ENCODE peak calls at places on chromosomes 3 and 15, in six cellular contexts. H is H1, T is SK-N-SH, Y is HepG2, X is GM12878, M is K562. D is an unnamed sample.

GRCh38 chr3:32481791-32482631 is 20.6 kb downstream of the CMTM6 start:
- DNase-seq in H (no peak), T (no peak), Y (no peak), X (no peak), M (no peak), D (no peak)

GRCh38 chr3:9180764-9181117 is 68.7 kb downstream of the SRGAP3 start:
- DNase-seq in H (no peak), T (no peak), Y (no peak), X (no peak), M (no peak), D (no peak)

GRCh38 chr15:38912067-38912466 is 347.5 kb upstream of the RASGRP1 start:
- DNase-seq in H (no peak), T (no peak), Y (no peak), X (no peak), M (no peak), D (no peak)

GRCh38 chr3:194268659-194269487 is 82.3 kb downstream of the CPN2 start:
- DNase-seq in H (no peak), T (no peak), Y (no peak), X (no peak), M (no peak), D (no peak)

GRCh38 chr3:65915477-65915876 is 123.2 kb downstream of the MAGI1 start:
- DNase-seq in H (no peak), T (no peak), Y (no peak), X (no peak), M (no peak), D (no peak)

GRCh38 chr3:115990669-115991068 is 367.4 kb downstream of the GAP43 start:
- DNase-seq in H (no peak), T (no peak), Y (no peak), X (no peak), M (no peak), D (no peak)

GRCh38 chr3:47612178-47612577 is 33.5 kb upstream of the CSPG5 start:
- DNase-seq in H (no peak), T (no peak), Y (no peak), X (no peak), M (no peak), D (no peak)

GRCh38 chr3:10758304-10759037 is 57.6 kb upstream of the SLC6A11 start:
- DNase-seq in H (no peak), T (peak), Y (peak), X (peak), M (peak), D (peak)

GRCh38 chr3:69560818-69561217 is 174.9 kb upstream of the FRMD4B start:
- DNase-seq in H (no peak), T (no peak), Y (no peak), X (no peak), M (no peak), D (no peak)

GRCh38 chr3:17195856-17196604 is 311.3 kb downstream of the PLCL2 start:
- DNase-seq in H (no peak), T (no peak), Y (no peak), X (peak), M (no peak), D (no peak)

GRCh38 chr3:142507241-142507640 is 59.4 kb upstream of the XRN1 start:
- DNase-seq in H (no peak), T (no peak), Y (no peak), X (no peak), M (no peak), D (no peak)

GRCh38 chr3:196163687-196164493 is 47.3 kb downstream of the ZDHHC19 start:
- DNase-seq in H (no peak), T (peak), Y (peak), X (no peak), M (peak), D (no peak)

GRCh38 chr3:185722920-185723319 is 101.9 kb downstream of the IGF2BP2 start:
- DNase-seq in H (no peak), T (no peak), Y (no peak), X (no peak), M (no peak), D (no peak)

GRCh38 chr15:82045892-82046667 is at the start of gene MEX3B:
- DNase-seq in H (peak), T (peak), Y (peak), X (peak), M (peak), D (peak)

GRCh38 chr15:64282701-64283100 is 73.3 kb downstream of the CSNK1G1 start:
- DNase-seq in H (no peak), T (no peak), Y (no peak), X (no peak), M (no peak), D (no peak)

GRCh38 chr3:195366200-195366910 is 76.5 kb downstream of the ACAP2 start:
- DNase-seq in H (no peak), T (no peak), Y (no peak), X (no peak), M (no peak), D (no peak)

GRCh38 chr15:22866066-22866465 is 27.6 kb downstream of the NIPA2 start:
- DNase-seq in H (no peak), T (no peak), Y (no peak), X (no peak), M (no peak), D (no peak)

GRCh38 chr15:94769089-94769488 is 537.7 kb downstream of the MCTP2 start:
- DNase-seq in H (no peak), T (no peak), Y (no peak), X (no peak), M (no peak), D (no peak)

GRCh38 chr3:187709155-187709554 is 6.8 kb upstream of the RTP2 start:
- DNase-seq in H (no peak), T (no peak), Y (peak), X (no peak), M (peak), D (peak)

GRCh38 chr15:32844118-32844711 is 126.4 kb downstream of the GREM1 start:
- DNase-seq in H (no peak), T (peak), Y (peak), X (no peak), M (peak), D (peak)

GRCh38 chr15:73127302-73127936 is 75.2 kb downstream of the NEO1 start:
- DNase-seq in H (no peak), T (peak), Y (peak), X (peak), M (peak), D (peak)

GRCh38 chr3:127254730-127255129 is 33.1 kb downstream of the PRR20G start:
- DNase-seq in H (no peak), T (peak), Y (peak), X (no peak), M (peak), D (peak)

GRCh38 chr3:184654375-184654774 is 57.5 kb downstream of the MAGEF1 start:
- DNase-seq in H (no peak), T (no peak), Y (no peak), X (no peak), M (no peak), D (no peak)

GRCh38 chr15:45265506-45265905 is 13.5 kb downstream of the SLC28A2 start:
- DNase-seq in H (no peak), T (no peak), Y (no peak), X (no peak), M (no peak), D (no peak)

GRCh38 chr3:167091186-167091585 is 288.9 kb downstream of the ZBBX start:
- DNase-seq in H (no peak), T (no peak), Y (no peak), X (no peak), M (no peak), D (no peak)

GRCh38 chr15:80207887-80208286 is 44.1 kb downstream of the CTXND1 start:
- DNase-seq in H (no peak), T (no peak), Y (peak), X (no peak), M (no peak), D (no peak)

GRCh38 chr3:139630532-139630931 is 47.2 kb downstream of the NMNAT3 start:
- DNase-seq in H (no peak), T (no peak), Y (no peak), X (no peak), M (no peak), D (no peak)

GRCh38 chr3:134126153-134126552 is 96.4 kb upstream of the SLCO2A1 start:
- DNase-seq in H (no peak), T (no peak), Y (no peak), X (no peak), M (no peak), D (no peak)

GRCh38 chr3:196835081-196835480 is 32.6 kb upstream of the SENP5 start:
- DNase-seq in H (no peak), T (no peak), Y (peak), X (no peak), M (no peak), D (no peak)

GRCh38 chr15:31021067-31021665 is 29.7 kb upstream of the MTMR10 start:
- DNase-seq in H (no peak), T (no peak), Y (no peak), X (no peak), M (no peak), D (no peak)

GRCh38 chr3:62551556-62551955 is 178.2 kb upstream of the FEZF2 start:
- DNase-seq in H (no peak), T (no peak), Y (no peak), X (no peak), M (no peak), D (no peak)

GRCh38 chr3:95899911-95900310 is 914.5 kb upstream of the EPHA6 start:
- DNase-seq in H (no peak), T (no peak), Y (no peak), X (no peak), M (no peak), D (no peak)

GRCh38 chr15:70378126-70379031 is 280.7 kb upstream of the TLE3 start:
- DNase-seq in H (no peak), T (no peak), Y (no peak), X (no peak), M (no peak), D (no peak)

GRCh38 chr3:194255252-194256039 is 95.7 kb downstream of the CPN2 start:
- DNase-seq in H (no peak), T (peak), Y (peak), X (peak), M (peak), D (no peak)

GRCh38 chr15:66893294-66893693 is 172.1 kb upstream of the SMAD3 start:
- DNase-seq in H (no peak), T (no peak), Y (no peak), X (no peak), M (no peak), D (no peak)

GRCh38 chr3:42697326-42698051 is 5.1 kb downstream of the HHATL start:
- DNase-seq in H (no peak), T (no peak), Y (no peak), X (no peak), M (no peak), D (no peak)

GRCh38 chr3:12483364-12483763 is 916 bp upstream of the TSEN2 start:
- DNase-seq in H (no peak), T (no peak), Y (no peak), X (no peak), M (no peak), D (no peak)

GRCh38 chr3:58591496-58592133 is 14.4 kb upstream of the FAM107A start:
- DNase-seq in H (no peak), T (no peak), Y (no peak), X (no peak), M (no peak), D (no peak)

GRCh38 chr3:8891328-8891727 is 71.9 kb downstream of the RAD18 start:
- DNase-seq in H (no peak), T (no peak), Y (no peak), X (no peak), M (no peak), D (no peak)

GRCh38 chr3:123027292-123028232 is at the start of gene SEMA5B:
- DNase-seq in H (no peak), T (peak), Y (no peak), X (no peak), M (peak), D (no peak)
- TF ChIP-seq YY1 in H (no peak), T (no peak), Y (no peak), X (no peak), M (no peak), D (no peak)

DNA sequence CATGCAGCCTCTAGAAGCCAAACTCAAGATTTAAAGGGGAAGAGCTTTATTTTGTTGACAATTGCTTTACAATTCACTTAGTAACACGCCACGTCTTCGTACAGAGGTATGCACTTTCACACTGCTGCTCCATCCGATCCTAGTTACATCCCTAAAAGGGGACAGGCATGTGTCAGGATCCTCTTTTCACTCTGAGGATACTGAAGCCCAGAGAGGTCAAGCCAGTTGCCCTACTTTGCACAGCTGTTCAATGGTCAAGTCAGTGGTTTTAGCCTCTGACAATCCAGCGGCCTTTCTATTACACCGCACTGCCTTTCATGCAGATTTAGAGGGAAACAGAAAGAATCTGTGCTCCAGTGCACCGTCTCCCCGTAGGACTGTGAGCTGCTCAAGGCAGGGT is 44.9 kb upstream of the CHRNB4 start:
- DNase-seq in H (no peak), T (no peak), Y (no peak), X (no peak), M (no peak), D (no peak)
- H3K27ac ChIP-seq in H (no peak), T (peak), Y (no peak), X (no peak), M (no peak), D (no peak)

GRCh38 chr15:51267714-51268105 is 70.7 kb downstream of the CYP19A1 start:
- DNase-seq in H (no peak), T (peak), Y (no peak), X (no peak), M (no peak), D (no peak)
- TF ChIP-seq YY1 in H (no peak), T (no peak), Y (no peak), X (no peak), M (no peak), D (no peak)

DNA sequence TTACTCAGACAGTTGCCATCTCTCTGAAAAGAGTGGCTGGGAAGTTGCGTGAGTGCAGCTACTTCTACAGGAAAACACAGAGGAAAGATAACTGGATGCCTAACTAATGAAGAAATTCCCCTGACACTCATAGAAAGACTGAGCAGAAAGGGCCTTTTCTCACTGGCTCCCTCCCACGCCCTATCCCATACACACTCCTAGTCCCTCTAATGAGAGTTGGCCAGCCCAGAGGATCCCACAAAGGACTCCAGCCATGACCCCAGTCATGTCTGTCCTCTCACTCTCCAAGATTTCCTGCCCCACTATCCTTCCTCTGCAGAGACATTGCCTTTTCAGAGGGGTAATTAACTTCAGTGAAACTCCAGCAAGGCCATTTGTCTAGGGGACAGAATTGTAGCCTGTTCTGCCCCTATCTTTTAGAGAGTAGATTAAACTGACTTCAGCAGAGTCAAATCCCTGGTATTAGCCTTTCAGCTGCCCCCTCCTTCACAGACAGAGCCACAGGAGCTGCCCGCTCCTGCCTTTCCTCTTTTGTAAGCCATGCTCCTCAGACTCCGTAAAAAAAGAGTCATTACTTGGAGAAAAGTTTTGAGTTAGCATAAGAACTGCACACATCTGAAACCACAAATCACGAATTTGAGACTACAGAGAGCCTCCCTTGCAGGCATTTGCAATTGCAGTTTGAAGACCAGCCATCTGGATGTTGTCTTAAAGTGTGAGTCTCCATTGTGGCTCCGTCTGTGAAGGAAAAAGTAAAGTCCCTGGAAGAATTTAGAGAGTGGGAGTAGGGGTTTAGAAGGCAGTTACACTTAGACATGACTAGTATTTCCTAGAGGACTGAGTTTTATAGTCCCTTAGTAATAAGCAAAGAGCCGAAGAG is 129.1 kb upstream of the SEMA6D start:
- DNase-seq in H (no peak), T (no peak), Y (no peak), X (no peak), M (no peak), D (no peak)
- H3K27ac ChIP-seq in H (no peak), T (no peak), Y (no peak), X (no peak), M (no peak), D (no peak)

GRCh38 chr3:79027593-79027992 is 740.2 kb downstream of the ROBO1 start:
- DNase-seq in H (no peak), T (no peak), Y (no peak), X (no peak), M (no peak), D (no peak)

GRCh38 chr3:79028916-79029315 is 738.9 kb downstream of the ROBO1 start:
- DNase-seq in H (no peak), T (no peak), Y (no peak), X (no peak), M (no peak), D (no peak)

GRCh38 chr3:79038057-79038456 is 729.7 kb downstream of the ROBO1 start:
- DNase-seq in H (no peak), T (no peak), Y (no peak), X (no peak), M (no peak), D (no peak)

GRCh38 chr3:79030157-79030556 is 737.6 kb downstream of the ROBO1 start:
- DNase-seq in H (no peak), T (no peak), Y (no peak), X (no peak), M (no peak), D (no peak)

GRCh38 chr3:79032686-79033318 is 735.0 kb downstream of the ROBO1 start:
- DNase-seq in H (no peak), T (peak), Y (peak), X (no peak), M (peak), D (no peak)
- TF ChIP-seq YY1 in H (no peak), T (no peak), Y (no peak), X (no peak), M (no peak), D (no peak)

GRCh38 chr3:15766406-15766805 is 31.4 kb downstream of the ANKRD28 start:
- DNase-seq in H (no peak), T (no peak), Y (no peak), X (no peak), M (no peak), D (no peak)
- H3K27ac ChIP-seq in H (no peak), T (no peak), Y (no peak), X (no peak), M (no peak), D (no peak)

DNA sequence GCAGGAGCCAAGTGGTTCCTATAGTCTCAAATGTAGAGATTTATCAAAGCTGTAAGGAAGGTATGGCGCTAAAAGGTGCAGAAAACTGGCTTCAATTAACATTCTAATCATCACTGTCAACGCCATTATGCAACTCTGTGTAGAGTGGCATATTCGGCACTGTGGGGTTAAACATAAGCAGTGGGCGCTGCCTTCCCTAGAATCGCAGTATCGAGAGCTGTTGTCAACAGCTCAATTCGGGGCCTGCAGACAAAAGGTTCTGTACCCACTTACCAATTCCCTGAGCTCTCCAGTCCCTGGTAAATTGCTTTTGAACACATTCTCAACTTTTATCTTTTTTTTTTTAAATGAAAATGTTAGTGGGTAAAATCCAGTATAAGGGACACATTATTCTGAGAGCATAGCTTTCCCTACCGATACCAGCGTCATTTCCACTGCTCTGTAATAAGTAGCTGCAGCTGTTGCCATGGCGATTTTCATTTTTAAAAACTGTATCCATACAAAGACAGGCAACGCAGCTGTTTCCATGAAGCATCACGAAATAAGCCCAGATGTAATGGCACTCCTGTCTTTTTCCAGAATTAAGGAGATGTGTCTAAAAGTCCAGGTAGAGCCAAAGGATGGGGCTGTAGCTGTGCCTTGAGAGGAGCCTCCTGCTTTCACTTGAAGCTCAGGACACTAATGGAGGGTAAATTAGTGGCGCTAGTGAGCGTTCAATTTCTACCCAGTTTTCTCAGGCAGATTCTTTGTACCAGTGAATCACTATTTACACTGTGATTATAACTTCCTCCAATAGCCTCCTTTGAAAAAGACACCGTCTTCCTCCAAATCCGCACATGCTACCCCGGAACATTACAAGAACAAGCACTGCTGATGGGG is 250.3 kb downstream of the SLC9A9 start:
- DNase-seq in H (no peak), T (no peak), Y (no peak), X (no peak), M (no peak), D (no peak)
- TF ChIP-seq YY1 in H (no peak), T (no peak), Y (no peak), X (no peak), M (no peak), D (no peak)